ENCODE peak calls at places on chromosomes 6 and 20, in four cellular contexts. H is left ventricle myocardium inferior, J is fibroblast of mammary gland, X is lower lobe of right lung. R is an unnamed sample.

GRCh38 chr20:61535536-61535935 is 283.5 kb downstream of the CDH4 start:
- DNase-seq in X (no peak), J (no peak), H (no peak), R (no peak)

GRCh38 chr20:38673731-38674177 is 50.5 kb upstream of the SLC32A1 start:
- DNase-seq in J (peak; percentile 9), X (no peak), H (no peak), R (peak; percentile 33)

GRCh38 chr6:45787384-45787783 is 228.3 kb downstream of the CLIC5 start:
- DNase-seq in J (no peak), H (no peak), X (no peak), R (no peak)

GRCh38 chr6:87146363-87146762 is 9.0 kb upstream of the ZNF292 start:
- DNase-seq in J (no peak), H (no peak), X (no peak), R (no peak)

GRCh38 chr20:49990310-49990720 is 7.5 kb downstream of the SNAI1 start:
- DNase-seq in J (no peak), X (no peak), H (no peak), R (no peak)

GRCh38 chr6:154161689-154162088 is 122.6 kb downstream of the OPRM1 start:
- DNase-seq in J (no peak), H (no peak), X (no peak), R (no peak)

GRCh38 chr6:130982060-130982459 is 81.0 kb downstream of the EPB41L2 start:
- DNase-seq in J (no peak), H (no peak), X (no peak), R (no peak)

GRCh38 chr6:134630468-134631180 is 312.7 kb upstream of the SGK1 start:
- DNase-seq in J (no peak), H (no peak), X (no peak), R (no peak)

GRCh38 chr6:16760536-16761468 is at the start of gene ATXN1:
- DNase-seq in H (peak; percentile 57), J (peak; percentile 65), X (peak; percentile 74), R (peak; percentile 62)

GRCh38 chr6:43855247-43855646 is 85.2 kb downstream of the VEGFA start:
- DNase-seq in X (no peak), J (no peak), H (no peak), R (no peak)

GRCh38 chr20:64236137-64237088 is 19.1 kb upstream of the PCMTD2 start:
- DNase-seq in X (peak; percentile 17), H (no peak), J (no peak), R (no peak)

GRCh38 chr6:117956386-117956785 is 49.3 kb downstream of the SLC35F1 start:
- DNase-seq in X (no peak), J (no peak), H (no peak), R (no peak)

DNA sequence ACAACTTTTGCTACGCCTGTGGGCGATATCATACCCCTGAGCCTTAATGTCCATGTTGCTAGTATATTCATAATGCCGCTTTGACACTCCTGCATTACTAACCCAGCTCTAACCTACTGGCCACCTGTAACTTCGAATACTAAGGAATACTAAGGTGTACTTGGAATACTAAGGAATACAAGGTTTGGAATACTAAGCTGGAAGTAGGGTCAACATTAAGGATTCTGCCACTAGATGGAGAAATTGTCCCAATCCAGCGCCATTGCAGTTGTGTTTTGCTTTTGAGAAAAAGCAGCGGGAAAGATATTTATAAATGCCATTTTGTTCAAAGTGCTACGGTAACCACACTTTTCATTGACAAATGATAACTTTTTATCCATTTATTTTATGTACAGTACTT is 10.7 kb downstream of the TBXT start:
- DNase-seq in J (peak; percentile 10), X (no peak), H (no peak), R (no peak)
- TF ChIP-seq CTCF in J (peak; percentile 25), X (peak; percentile 19), H (peak; percentile 45), R (no peak)

DNA sequence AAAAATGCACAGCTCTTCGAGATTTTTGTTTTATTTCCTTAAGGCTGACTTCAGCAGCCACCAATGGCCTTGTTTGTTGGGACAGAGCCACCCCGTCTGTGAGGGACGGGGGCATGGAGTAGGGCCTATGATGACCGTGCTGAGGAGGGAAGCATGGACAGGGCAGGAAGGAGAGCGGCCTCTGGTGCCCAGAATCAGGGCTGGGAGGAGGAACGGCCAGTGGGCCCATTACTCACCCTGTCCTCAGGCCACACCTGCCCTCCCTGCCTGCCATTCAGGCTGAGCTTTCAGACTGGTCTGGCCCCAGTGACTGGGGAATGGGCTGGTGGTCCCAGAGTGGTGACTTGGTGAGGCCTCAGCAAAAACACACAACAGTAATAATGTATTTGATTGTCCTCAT is 104.4 kb downstream of the SMOC2 start:
- DNase-seq in X (peak; percentile 44), H (no peak), J (no peak), R (no peak)
- TF ChIP-seq CTCF in X (no peak), H (no peak), J (no peak), R (no peak)

GRCh38 chr20:59177266-59178250 is 13.9 kb downstream of the ZNF831 start:
- DNase-seq in H (no peak), J (no peak), X (no peak), R (no peak)

GRCh38 chr20:59174975-59175374 is 11.4 kb downstream of the ZNF831 start:
- DNase-seq in H (no peak), X (no peak), J (no peak), R (no peak)

GRCh38 chr20:59175861-59176260 is 12.2 kb downstream of the ZNF831 start:
- DNase-seq in J (no peak), X (no peak), H (no peak), R (no peak)

GRCh38 chr20:59178983-59179595 is 15.5 kb downstream of the ZNF831 start:
- DNase-seq in X (no peak), H (no peak), J (no peak), R (no peak)

GRCh38 chr20:59176812-59177211 is 13.2 kb downstream of the ZNF831 start:
- DNase-seq in X (no peak), J (no peak), H (no peak), R (no peak)
- TF ChIP-seq CTCF in X (no peak), J (no peak), H (no peak), R (no peak)

GRCh38 chr6:163443985-163444553 is 29.6 kb downstream of the QKI start:
- DNase-seq in H (no peak), J (no peak), X (no peak), R (no peak)
- TF ChIP-seq CTCF in H (no peak), J (peak; percentile 9), X (no peak), R (peak; percentile 15)

GRCh38 chr20:10357974-10358373 is 76.0 kb downstream of the MKKS start:
- DNase-seq in X (no peak), H (no peak), J (peak; percentile 44), R (no peak)
- TF ChIP-seq CTCF in X (peak; percentile 24), H (peak; percentile 38), J (peak; percentile 81), R (peak; percentile 73)

DNA sequence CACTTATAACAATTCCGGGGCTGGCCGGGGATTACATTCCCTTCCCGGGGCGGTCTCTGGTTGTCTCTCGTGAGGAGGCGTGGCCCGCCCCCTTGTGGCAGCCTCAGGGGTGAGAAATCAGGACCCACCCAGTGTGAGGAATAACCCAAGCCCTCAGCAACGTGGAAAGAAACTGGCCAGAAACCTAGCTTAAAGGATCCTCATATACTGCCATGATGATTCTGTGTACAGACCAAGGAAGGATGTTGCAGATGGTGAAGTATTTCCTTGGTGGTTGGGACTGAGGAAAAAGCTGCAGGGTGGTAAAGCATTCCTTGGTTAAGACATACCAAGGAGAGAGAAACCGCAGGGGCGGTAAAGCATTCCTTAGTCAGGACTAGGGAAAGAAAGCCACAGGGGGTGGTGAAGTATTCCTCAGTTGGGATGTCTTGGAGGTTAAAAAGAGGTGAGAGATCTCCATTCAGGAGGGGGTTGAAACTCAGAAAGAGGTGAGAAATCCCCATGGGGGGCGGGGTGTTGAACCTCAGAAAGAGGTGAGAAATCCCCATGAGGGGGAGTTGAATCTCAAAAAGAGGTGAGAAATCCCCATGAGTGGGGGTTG is 238.2 kb downstream of the RNGTT start:
- DNase-seq in X (no peak), J (peak; percentile 18), H (peak; percentile 22), R (peak; percentile 62)
- TF ChIP-seq CTCF in X (no peak), J (peak; percentile 4), H (peak; percentile 48), R (peak; percentile 73)

R was measured in endothelial cell.